ENCODE peak calls at places on chromosome 18, in ten cellular contexts. S is lower lobe of right lung, K is GM23338, L is mammary epithelial cell, H is gastrocnemius medialis, X is right lobe of liver, A is cardiac muscle cell, J is GM12865, O is AG04450, T is mesendoderm. M is an unnamed sample.

GRCh38 chr18:31227497-31228229 is 65.0 kb upstream of the DSC1 start:
- DNase-seq in H (no peak), A (peak), X (no peak), K (no peak), O (no peak), S (no peak), L (no peak), J (no peak), T (no peak), M (no peak)

GRCh38 chr18:48833701-48834394 is 116.9 kb downstream of the SMAD7 start:
- DNase-seq in H (no peak), A (peak), S (peak), K (no peak), J (peak), X (peak), L (no peak), T (no peak), O (no peak), M (no peak)

GRCh38 chr18:48607049-48607984 is 68.5 kb downstream of the CTIF start:
- DNase-seq in J (no peak), T (no peak), A (peak), X (no peak), K (no peak), O (peak), S (no peak), L (peak), H (no peak), M (peak)

GRCh38 chr18:51630706-51631105 is 433.2 kb upstream of the MEX3C start:
- DNase-seq in K (no peak), J (peak), S (no peak), X (no peak), O (no peak), L (no peak), A (no peak), T (no peak), H (no peak), M (no peak)

GRCh38 chr18:48673456-48674197 is 134.8 kb downstream of the CTIF start:
- DNase-seq in O (no peak), S (no peak), A (no peak), H (no peak), T (no peak), L (no peak), X (no peak), J (no peak), K (no peak), M (peak)

GRCh38 chr18:48263913-48264506 is 145.2 kb downstream of the ZBTB7C start:
- DNase-seq in O (no peak), A (no peak), X (no peak), L (peak), S (no peak), H (no peak), K (no peak), T (no peak), J (no peak), M (no peak)

GRCh38 chr18:45049548-45050307 is 369.0 kb downstream of the SETBP1 start:
- DNase-seq in J (no peak), O (no peak), S (no peak), L (no peak), X (no peak), K (no peak), H (no peak), A (peak), T (no peak), M (no peak)

GRCh38 chr18:7170292-7170691 is 52.7 kb upstream of the LAMA1 start:
- DNase-seq in T (no peak), K (no peak), H (no peak), X (no peak), J (no peak), L (no peak), S (no peak), A (no peak), O (no peak), M (no peak)

GRCh38 chr18:76064998-76065397 is 430.0 kb downstream of the ZNF516 start:
- DNase-seq in S (no peak), A (no peak), H (no peak), T (peak), J (no peak), K (peak), O (no peak), X (no peak), L (no peak), M (no peak)

GRCh38 chr18:37630326-37630725 is 64.7 kb upstream of the CELF4 start:
- DNase-seq in X (no peak), A (no peak), L (peak), K (no peak), J (no peak), O (no peak), H (no peak), T (no peak), S (no peak), M (no peak)

GRCh38 chr18:22257022-22257543 is 87.7 kb downstream of the GATA6 start:
- DNase-seq in O (no peak), L (no peak), S (no peak), X (no peak), K (no peak), H (no peak), T (no peak), A (peak), J (no peak), M (no peak)

GRCh38 chr18:59902180-59902992 is 2.6 kb downstream of the PMAIP1 start:
- DNase-seq in L (peak), A (no peak), T (no peak), H (no peak), O (no peak), J (peak), K (no peak), X (no peak), S (no peak), M (no peak)

GRCh38 chr18:36762074-36762473 is 66.7 kb downstream of the TPGS2 start:
- DNase-seq in J (peak), S (no peak), L (no peak), O (no peak), X (no peak), T (no peak), H (no peak), A (no peak), K (no peak), M (no peak)

GRCh38 chr18:56541790-56542189 is 96.6 kb downstream of the TXNL1 start:
- DNase-seq in S (no peak), K (peak), J (peak), O (no peak), X (no peak), T (no peak), H (no peak), A (no peak), L (no peak), M (no peak)

DNA sequence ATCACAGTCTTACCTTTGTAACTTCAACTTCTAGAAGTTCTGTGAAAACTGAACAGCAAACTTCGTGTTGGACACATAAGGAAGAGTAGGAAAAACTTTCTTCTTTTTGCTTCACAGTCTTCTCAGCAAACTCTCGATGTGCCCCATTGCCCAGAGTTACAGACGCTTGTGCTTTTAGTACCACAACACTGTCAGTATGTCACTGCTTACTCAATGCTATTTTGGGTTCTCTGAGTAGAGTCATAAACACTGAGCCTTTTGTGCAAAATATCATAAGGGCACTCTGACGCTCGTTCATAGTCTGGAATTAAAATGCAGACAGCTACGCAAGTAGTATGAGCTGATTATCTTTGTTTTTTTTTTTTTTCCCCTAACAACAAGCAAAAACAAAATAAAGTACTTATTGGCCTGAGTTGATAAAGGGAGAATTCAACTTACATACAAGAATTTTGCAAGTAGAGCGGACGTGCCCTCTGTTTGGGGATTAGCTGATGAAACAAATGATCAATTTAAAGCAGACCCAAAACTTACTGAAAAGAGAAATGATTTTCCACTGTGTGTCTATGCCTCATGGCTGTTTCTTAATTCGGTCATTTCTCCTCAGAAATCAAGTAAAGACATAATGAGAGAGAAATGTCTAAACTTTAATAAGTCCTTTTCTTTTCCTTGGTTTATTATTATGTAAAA is at the start of gene CDH19:
- DNase-seq in T (no peak), X (no peak), L (no peak), J (no peak), H (no peak), A (peak), O (no peak), S (no peak), K (no peak), M (no peak)
- H3K4me3 ChIP-seq in T (no peak), X (no peak), L (no peak), J (no peak), H (no peak), A (no peak), O (no peak), S (no peak), K (no peak), M (no peak)

GRCh38 chr18:62781893-62782292 is 66.6 kb downstream of the PHLPP1 start:
- DNase-seq in J (no peak), X (no peak), K (peak), T (no peak), A (peak), O (peak), L (peak), S (no peak), H (peak), M (no peak)

GRCh38 chr18:62786689-62787088 is 71.3 kb downstream of the PHLPP1 start:
- DNase-seq in K (no peak), H (no peak), T (no peak), A (no peak), L (no peak), J (no peak), O (no peak), X (no peak), S (no peak), M (no peak)

GRCh38 chr18:62788111-62788510 is 72.8 kb downstream of the PHLPP1 start:
- DNase-seq in J (no peak), A (no peak), S (no peak), L (no peak), X (no peak), T (peak), K (peak), H (no peak), O (no peak), M (no peak)

GRCh38 chr18:62784338-62784965 is 69.1 kb downstream of the PHLPP1 start:
- DNase-seq in T (no peak), S (no peak), X (no peak), H (no peak), O (no peak), L (no peak), J (peak), A (peak), K (no peak), M (no peak)

GRCh38 chr18:62784966-62785413 is 69.6 kb downstream of the PHLPP1 start:
- DNase-seq in O (no peak), A (peak), H (no peak), X (no peak), J (no peak), L (no peak), S (no peak), T (peak), K (no peak), M (peak)
- H3K4me3 ChIP-seq in O (no peak), A (no peak), H (no peak), X (no peak), J (peak), L (no peak), S (no peak), T (no peak), K (no peak), M (no peak)

DNA sequence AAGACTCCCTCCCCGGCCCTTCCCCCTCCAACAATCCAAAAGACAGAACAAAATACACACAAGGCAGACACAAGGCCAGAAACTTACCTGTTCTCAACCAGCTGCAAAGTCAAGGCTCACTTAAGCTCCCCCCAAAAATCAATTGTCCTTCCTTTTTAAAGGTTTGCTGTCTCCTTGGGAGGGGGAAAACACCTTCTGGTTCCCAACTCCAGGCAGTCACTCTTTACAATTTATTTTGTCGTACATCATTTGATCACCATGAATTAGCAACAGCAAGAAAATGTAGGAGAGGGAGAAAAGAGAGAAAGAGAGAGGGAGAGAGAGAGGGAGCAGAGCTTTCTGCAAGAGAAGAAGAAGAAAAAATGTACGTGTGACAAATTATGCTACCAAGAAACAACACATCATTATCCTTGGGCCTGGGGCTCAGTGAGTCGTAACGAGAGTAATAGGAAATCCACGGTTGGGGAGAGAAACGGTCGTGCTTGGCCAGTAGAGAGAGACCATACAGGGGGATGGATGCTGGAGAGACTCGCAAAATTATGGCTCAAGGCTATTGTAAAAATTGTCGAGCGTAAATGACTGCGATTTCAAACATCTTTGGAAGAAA is at the start of gene KLHL14:
- DNase-seq in O (no peak), A (no peak), X (no peak), H (no peak), L (no peak), K (no peak), J (no peak), T (peak), S (no peak), M (no peak)
- H3K4me3 ChIP-seq in O (no peak), A (peak), X (no peak), H (peak), L (no peak), K (peak), J (no peak), T (no peak), S (peak), M (peak)

GRCh38 chr18:3214855-3215637 is 4.7 kb downstream of the MYOM1 start:
- DNase-seq in O (no peak), S (no peak), H (no peak), L (no peak), X (no peak), T (no peak), A (no peak), J (no peak), K (peak), M (peak)

GRCh38 chr18:3219621-3220335 is at the start of gene MYOM1:
- DNase-seq in K (no peak), O (no peak), A (no peak), T (peak), X (no peak), J (no peak), L (no peak), S (no peak), H (peak), M (no peak)

GRCh38 chr18:3218817-3219216 is 951 bp downstream of the MYOM1 start:
- DNase-seq in X (no peak), S (no peak), H (no peak), O (no peak), K (no peak), T (no peak), L (no peak), A (no peak), J (no peak), M (no peak)

GRCh38 chr18:3216987-3217386 is 2.8 kb downstream of the MYOM1 start:
- DNase-seq in K (no peak), X (no peak), J (no peak), A (no peak), T (no peak), S (no peak), O (no peak), H (no peak), L (no peak), M (no peak)

GRCh38 chr18:3217930-3218647 is 1.7 kb downstream of the MYOM1 start:
- DNase-seq in L (no peak), O (no peak), T (peak), X (no peak), J (no peak), K (peak), A (peak), S (no peak), H (no peak), M (no peak)
- H3K4me3 ChIP-seq in L (no peak), O (no peak), T (no peak), X (peak), J (no peak), K (no peak), A (peak), S (no peak), H (peak), M (no peak)

GRCh38 chr18:50518787-50519520 is 40.9 kb upstream of the MAPK4 start:
- DNase-seq in O (no peak), T (peak), S (no peak), J (no peak), A (peak), H (no peak), X (no peak), L (peak), K (no peak), M (no peak)
- H3K4me3 ChIP-seq in O (no peak), T (no peak), S (no peak), J (no peak), A (no peak), H (no peak), X (no peak), L (no peak), K (no peak), M (no peak)

GRCh38 chr18:70221911-70222278 is 16.4 kb upstream of the RTTN start:
- DNase-seq in K (no peak), T (no peak), J (no peak), O (no peak), A (no peak), H (no peak), X (no peak), L (no peak), S (no peak), M (no peak)

GRCh38 chr18:70216788-70217187 is 11.3 kb upstream of the RTTN start:
- DNase-seq in J (no peak), O (peak), X (no peak), S (no peak), L (no peak), H (no peak), K (no peak), T (no peak), A (no peak), M (no peak)

GRCh38 chr18:70220628-70221027 is 15.1 kb upstream of the RTTN start:
- DNase-seq in J (no peak), S (no peak), K (no peak), A (no peak), X (no peak), H (no peak), L (no peak), T (no peak), O (no peak), M (no peak)

GRCh38 chr18:70219688-70220087 is 14.2 kb upstream of the RTTN start:
- DNase-seq in T (no peak), O (no peak), S (no peak), X (no peak), L (no peak), H (no peak), A (no peak), J (no peak), K (no peak), M (no peak)

DNA sequence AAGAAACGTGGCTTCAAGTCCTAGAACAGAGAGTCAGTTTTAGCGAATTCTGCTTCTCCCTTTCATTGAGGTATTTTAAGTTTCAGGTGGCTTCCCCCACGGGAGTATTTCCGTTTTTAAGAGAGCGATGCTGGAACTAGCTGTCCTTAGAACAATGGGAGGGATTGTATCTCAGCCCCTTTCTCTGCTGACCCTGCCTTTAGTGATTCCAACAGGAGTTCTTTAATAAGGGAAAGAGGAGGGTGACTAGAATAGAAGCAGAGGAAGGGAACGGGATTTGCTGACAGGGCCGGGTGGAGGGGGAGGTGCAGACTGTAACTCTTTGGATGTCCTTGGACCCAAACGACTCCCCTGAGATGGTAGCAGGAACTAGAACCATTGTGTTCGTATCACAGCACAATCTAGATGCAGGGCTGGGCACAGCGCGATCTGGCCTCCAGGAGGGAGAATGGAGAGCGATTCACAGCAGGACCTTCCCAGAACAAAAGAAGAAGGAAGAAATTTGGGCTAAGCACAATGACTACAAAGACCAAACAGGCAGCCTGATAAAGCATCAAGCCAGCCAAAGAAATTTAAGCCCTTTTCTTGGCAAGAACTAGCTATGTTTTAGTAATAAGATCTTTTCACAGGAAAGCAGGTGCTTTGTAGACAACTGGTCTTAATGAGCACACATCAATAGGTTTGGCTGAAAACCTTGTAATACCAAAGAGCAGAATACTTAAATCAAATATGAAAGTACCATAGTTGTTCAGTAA is 15.8 kb upstream of the RTTN start:
- DNase-seq in O (no peak), T (peak), H (no peak), S (no peak), K (peak), X (no peak), L (no peak), J (no peak), A (no peak), M (peak)
- H3K4me3 ChIP-seq in O (no peak), T (no peak), H (peak), S (no peak), K (no peak), X (no peak), L (no peak), J (no peak), A (no peak), M (no peak)

GRCh38 chr18:63376493-63377053 is 9.6 kb upstream of the KDSR start:
- DNase-seq in X (no peak), T (no peak), H (no peak), L (peak), O (no peak), A (peak), K (no peak), J (no peak), S (no peak), M (no peak)

GRCh38 chr18:63377275-63377980 is 10.4 kb upstream of the KDSR start:
- DNase-seq in J (no peak), T (no peak), S (no peak), L (no peak), K (no peak), H (no peak), A (no peak), X (no peak), O (no peak), M (no peak)

GRCh38 chr18:63382843-63383242 is 15.8 kb upstream of the KDSR start:
- DNase-seq in K (no peak), J (no peak), A (no peak), H (no peak), L (no peak), S (no peak), T (no peak), O (no peak), X (no peak), M (no peak)

GRCh38 chr18:63379639-63379962 is 12.6 kb upstream of the KDSR start:
- DNase-seq in O (no peak), T (no peak), A (no peak), L (no peak), J (no peak), K (no peak), X (no peak), S (no peak), H (no peak), M (no peak)

GRCh38 chr18:63378919-63379638 is 12.1 kb upstream of the KDSR start:
- DNase-seq in A (peak), O (no peak), X (no peak), L (no peak), S (no peak), J (peak), K (peak), H (no peak), T (peak), M (no peak)
- H3K4me3 ChIP-seq in A (no peak), O (no peak), X (no peak), L (no peak), S (no peak), J (peak), K (no peak), H (no peak), T (no peak), M (no peak)